ENCODE peak calls at places on chromosomes 4 and X, in seven cellular contexts. L is IMR-90, T is heart left ventricle, Z is endothelial cell of umbilical vein, F is stomach, I is upper lobe of left lung, O is sigmoid colon. B is an unnamed sample.

GRCh38 chr4:2818351-2818939 is 25.2 kb upstream of the ADD1 start:
- DNase-seq in L (no peak), T (no peak), Z (no peak), F (no peak), I (peak; percentile 89), O (no peak), B (no peak)

GRCh38 chrX:117713411-117713810 is 403.2 kb downstream of the KLHL13 start:
- DNase-seq in L (no peak), T (no peak), Z (no peak), F (no peak), I (no peak), O (no peak), B (no peak)

GRCh38 chr4:4259484-4260100 is 11.6 kb upstream of the TMEM128 start:
- DNase-seq in L (no peak), T (no peak), Z (no peak), F (no peak), I (no peak), O (no peak), B (no peak)

GRCh38 chrX:112356031-112356430 is 273.5 kb upstream of the TRPC5 start:
- DNase-seq in L (no peak), T (no peak), Z (no peak), F (no peak), I (no peak), O (no peak), B (no peak)

GRCh38 chrX:54066841-54067240 is 22.6 kb upstream of the PHF8 start:
- DNase-seq in L (peak; percentile 65), T (no peak), Z (no peak), F (no peak), I (no peak), O (no peak), B (no peak)

GRCh38 chrX:18440835-18441234 is 15.4 kb downstream of the CDKL5 start:
- DNase-seq in L (no peak), T (no peak), Z (no peak), F (no peak), I (no peak), O (no peak), B (no peak)

GRCh38 chr4:76688737-76689078 is 209.2 kb downstream of the SOWAHB start:
- DNase-seq in L (peak; percentile 38), T (no peak), Z (no peak), F (no peak), I (no peak), O (no peak), B (no peak)

GRCh38 chr4:1024882-1025552 is 13.6 kb downstream of the FGFRL1 start:
- DNase-seq in L (no peak), T (no peak), Z (no peak), F (no peak), I (peak; percentile 84), O (no peak), B (no peak)

GRCh38 chr4:83074086-83074704 is 39.2 kb downstream of the COPS4 start:
- DNase-seq in L (peak; percentile 82), T (no peak), Z (peak; percentile 72), F (no peak), I (no peak), O (no peak), B (no peak)

GRCh38 chrX:24668111-24668510 is 21.0 kb upstream of the PCYT1B start:
- DNase-seq in L (no peak), T (no peak), Z (peak; percentile 9), F (no peak), I (no peak), O (no peak), B (no peak)

GRCh38 chrX:148649145-148649645 is 148.8 kb downstream of the AFF2 start:
- DNase-seq in L (no peak), T (no peak), Z (no peak), F (no peak), I (no peak), O (no peak), B (no peak)

GRCh38 chrX:133250184-133251080 is 32.3 kb upstream of the TFDP3 start:
- DNase-seq in L (no peak), T (no peak), Z (no peak), F (no peak), I (no peak), O (peak; percentile 68), B (no peak)

GRCh38 chr4:40721730-40722171 is 28.0 kb upstream of the NSUN7 start:
- DNase-seq in L (peak; percentile 58), T (no peak), Z (no peak), F (no peak), I (no peak), O (no peak), B (no peak)

GRCh38 chr4:76513517-76513916 is 78.5 kb downstream of the SHROOM3 start:
- DNase-seq in L (no peak), T (no peak), Z (no peak), F (no peak), I (no peak), O (no peak), B (no peak)

GRCh38 chrX:74251006-74251930 is 52.7 kb upstream of the ZCCHC13 start:
- DNase-seq in L (peak; percentile 68), T (no peak), Z (peak; percentile 28), F (no peak), I (no peak), O (no peak), B (no peak)

GRCh38 chr4:12791536-12791935 is 692.6 kb downstream of the RAB28 start:
- DNase-seq in L (no peak), T (peak; percentile 65), Z (no peak), F (no peak), I (no peak), O (no peak), B (no peak)

GRCh38 chr4:112321768-112322684 is 24.9 kb downstream of the ALPK1 start:
- DNase-seq in L (peak; percentile 60), T (peak; percentile 34), Z (peak; percentile 81), F (peak; percentile 73), I (no peak), O (peak; percentile 69), B (no peak)

GRCh38 chr4:56961107-56961500 is 16.3 kb downstream of the NOA1 start:
- DNase-seq in L (no peak), T (no peak), Z (no peak), F (no peak), I (no peak), O (no peak), B (no peak)

GRCh38 chr4:185384877-185385465 is 10.8 kb downstream of the LRP2BP start:
- DNase-seq in L (no peak), T (no peak), Z (peak; percentile 94), F (no peak), I (no peak), O (no peak), B (no peak)

GRCh38 chrX:124226129-124226528 is 106.3 kb upstream of the TEX13D start:
- DNase-seq in L (no peak), T (no peak), Z (no peak), F (no peak), I (no peak), O (no peak), B (peak; percentile 13)

GRCh38 chrX:124230573-124231300 is 101.7 kb upstream of the TEX13D start:
- DNase-seq in L (no peak), T (no peak), Z (no peak), F (no peak), I (no peak), O (no peak), B (no peak)

GRCh38 chrX:124229374-124229773 is 103.1 kb upstream of the TEX13D start:
- DNase-seq in L (no peak), T (no peak), Z (no peak), F (no peak), I (no peak), O (no peak), B (no peak)

GRCh38 chrX:124231454-124231853 is 101.0 kb upstream of the TEX13D start:
- DNase-seq in L (no peak), T (no peak), Z (no peak), F (no peak), I (no peak), O (no peak), B (no peak)

GRCh38 chrX:124228849-124229248 is 103.6 kb upstream of the TEX13D start:
- DNase-seq in L (no peak), T (no peak), Z (no peak), F (no peak), I (no peak), O (no peak), B (no peak)
- TF ChIP-seq CTCF in L (no peak), T (peak; percentile 6), Z (no peak), F (no peak), I (no peak), O (no peak), B (no peak)

DNA sequence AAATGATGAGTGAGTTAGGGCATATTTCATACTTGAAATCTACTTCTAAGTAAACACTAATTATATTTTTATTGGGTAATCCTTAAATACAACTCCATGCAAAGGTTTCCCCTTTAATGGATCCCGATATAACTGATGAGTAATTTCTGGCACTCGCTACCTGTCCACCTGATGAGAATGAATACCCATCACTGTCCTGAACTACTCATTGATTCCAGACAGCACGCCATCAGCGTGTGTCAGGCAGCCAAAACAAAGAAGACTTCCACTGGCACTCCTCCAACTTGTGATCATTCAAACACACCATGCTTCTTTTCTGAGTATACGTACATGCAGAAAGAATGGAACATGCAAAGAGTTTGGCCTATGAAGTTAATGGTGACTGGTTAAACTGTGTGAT is 69.4 kb downstream of the HCCS start:
- DNase-seq in L (no peak), T (no peak), Z (no peak), F (no peak), I (no peak), O (no peak), B (no peak)
- H3K4me1 ChIP-seq in L (no peaks in the 10 kb centered on the region), T (no peaks in the 10 kb centered on the region), Z (no peaks in the 10 kb centered on the region), F (no peaks in the 10 kb centered on the region), I (no peaks in the 10 kb centered on the region), O (no peaks in the 10 kb centered on the region), B (no peaks in the 10 kb centered on the region)

DNA sequence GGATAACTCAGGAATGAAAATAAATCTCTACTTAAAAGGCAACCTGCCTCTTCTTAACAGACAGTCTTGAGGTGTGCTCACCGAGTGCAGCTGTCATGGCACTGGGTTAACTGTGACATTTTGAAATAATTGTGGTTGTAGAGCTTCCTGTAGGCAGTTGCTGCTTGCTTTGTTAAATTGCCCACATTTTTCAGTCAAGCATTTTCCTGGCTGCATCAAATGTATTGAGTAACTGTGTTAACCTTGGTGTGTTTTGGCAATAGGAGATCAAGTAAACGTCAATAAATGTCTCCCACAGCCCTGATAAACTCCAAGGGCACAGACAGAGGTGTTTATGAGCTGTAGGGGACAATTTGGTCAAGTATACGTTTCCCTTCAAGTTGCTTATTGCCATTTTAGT is 527.3 kb downstream of the C4orf33 start:
- DNase-seq in L (no peak), T (no peak), Z (no peak), F (no peak), I (no peak), O (no peak), B (no peak)
- TF ChIP-seq POLR2A in L (no peak), T (no peak), Z (no peak), F (no peak), I (no peak), O (no peak), B (no peak)

GRCh38 chr4:102503301-102503746 is 2.2 kb downstream of the NFKB1 start:
- DNase-seq in L (no peak), T (no peak), Z (peak; percentile 16), F (no peak), I (no peak), O (no peak), B (no peak)

GRCh38 chr4:102497986-102498385 is 3.2 kb upstream of the NFKB1 start:
- DNase-seq in L (no peak), T (no peak), Z (no peak), F (no peak), I (no peak), O (no peak), B (no peak)

GRCh38 chr4:102501176-102501634 is at the start of gene NFKB1:
- DNase-seq in L (peak; percentile 89), T (peak; percentile 79), Z (peak; percentile 81), F (peak; percentile 73), I (peak; percentile 94), O (peak; percentile 82), B (peak; percentile 66)

GRCh38 chr4:102501635-102502382 is 650 bp downstream of the NFKB1 start:
- DNase-seq in L (peak; percentile 76), T (peak; percentile 82), Z (peak; percentile 63), F (peak; percentile 81), I (peak; percentile 93), O (peak; percentile 90), B (peak; percentile 61)

GRCh38 chr4:102500371-102501175 is 586 bp upstream of the NFKB1 start:
- DNase-seq in L (peak; percentile 61), T (peak; percentile 71), Z (peak; percentile 61), F (peak; percentile 50), I (no peak), O (peak; percentile 78), B (peak; percentile 31)
- TF ChIP-seq CTCF in L (no peak), T (no peak), Z (peak; percentile 28), F (no peak), I (no peak), O (no peak), B (no peak)

B was measured in gastrocnemius medialis.